ENCODE peak calls at places on chromosomes 11 and 22, in seven cellular contexts. A, O, K, F, Q, M and R are unnamed samples.
A peak's percentile ranks its signal among the peaks of the same experiment; 100 is the strongest.

GRCh38 chr11:119671561-119672015 is 57.4 kb downstream of the NECTIN1 start:
- DNase-seq in A (no peak), O (peak; percentile 55), K (no peak), F (peak; percentile 52), Q (no peak), M (no peak), R (no peak)

GRCh38 chr11:122808494-122808893 is 29.8 kb upstream of the CRTAM start:
- DNase-seq in A (no peak), O (peak; percentile 73), K (no peak), F (peak; percentile 27), Q (no peak), M (no peak), R (peak; percentile 85)

GRCh38 chr11:110130642-110131238 is 37.5 kb downstream of the ZC3H12C start:
- DNase-seq in A (peak; percentile 82), O (peak; percentile 67), K (peak; percentile 42), F (no peak), Q (peak; percentile 86), M (peak; percentile 0), R (peak; percentile 5)

GRCh38 chr11:23284626-23285025 is 424.4 kb upstream of the CCDC179 start:
- DNase-seq in A (no peak), O (peak; percentile 79), K (no peak), F (peak; percentile 40), Q (no peak), M (no peak), R (no peak)

GRCh38 chr11:31834237-31834636 is 23.1 kb upstream of the PAX6 start:
- DNase-seq in A (peak; percentile 39), O (no peak), K (peak; percentile 45), F (no peak), Q (no peak), M (no peak), R (no peak)

GRCh38 chr11:125902315-125902926 is 585 bp downstream of the PUS3 start:
- DNase-seq in A (no peak), O (no peak), K (no peak), F (no peak), Q (no peak), M (no peak), R (peak; percentile 21)

GRCh38 chr11:16981651-16982194 is 32.5 kb downstream of the PLEKHA7 start:
- DNase-seq in A (peak; percentile 88), O (peak; percentile 14), K (peak; percentile 49), F (peak; percentile 8), Q (peak; percentile 76), M (peak; percentile 29), R (peak; percentile 89)

GRCh38 chr22:49257551-49257951 is 570.1 kb downstream of the BRD1 start:
- DNase-seq in A (no peak), O (no peak), K (peak; percentile 17), F (no peak), Q (no peak), M (no peak), R (no peak)

GRCh38 chr11:73760066-73760679 is 701 bp downstream of the RAB6A start:
- DNase-seq in A (peak; percentile 52), O (peak; percentile 11), K (peak; percentile 35), F (peak; percentile 73), Q (no peak), M (no peak), R (no peak)

GRCh38 chr11:107157809-107158187 is 139.5 kb upstream of the GUCY1A2 start:
- DNase-seq in A (peak; percentile 17), O (no peak), K (no peak), F (peak; percentile 56), Q (no peak), M (no peak), R (no peak)

GRCh38 chr11:2523821-2524391 is 79.1 kb downstream of the KCNQ1 start:
- DNase-seq in A (no peak), O (no peak), K (peak; percentile 18), F (no peak), Q (no peak), M (no peak), R (no peak)

GRCh38 chr22:37316875-37317371 is 34.6 kb downstream of the CYTH4 start:
- DNase-seq in A (peak; percentile 87), O (peak; percentile 88), K (peak; percentile 86), F (peak; percentile 90), Q (peak; percentile 88), M (peak; percentile 34), R (peak; percentile 81)

GRCh38 chr22:38736257-38736570 is 19.6 kb downstream of the SUN2 start:
- DNase-seq in A (no peak), O (no peak), K (no peak), F (no peak), Q (no peak), M (no peak), R (no peak)

GRCh38 chr22:46432164-46433068 is 96.9 kb downstream of the TRMU start:
- DNase-seq in A (no peak), O (no peak), K (no peak), F (no peak), Q (no peak), M (no peak), R (no peak)

GRCh38 chr22:46430961-46431838 is 95.7 kb downstream of the TRMU start:
- DNase-seq in A (no peak), O (no peak), K (no peak), F (no peak), Q (no peak), M (no peak), R (no peak)

GRCh38 chr22:46428171-46428570 is 92.7 kb downstream of the TRMU start:
- DNase-seq in A (no peak), O (no peak), K (no peak), F (no peak), Q (no peak), M (no peak), R (no peak)

GRCh38 chr22:46429327-46429853 is 93.9 kb downstream of the TRMU start:
- DNase-seq in A (no peak), O (no peak), K (no peak), F (no peak), Q (no peak), M (no peak), R (no peak)

DNA sequence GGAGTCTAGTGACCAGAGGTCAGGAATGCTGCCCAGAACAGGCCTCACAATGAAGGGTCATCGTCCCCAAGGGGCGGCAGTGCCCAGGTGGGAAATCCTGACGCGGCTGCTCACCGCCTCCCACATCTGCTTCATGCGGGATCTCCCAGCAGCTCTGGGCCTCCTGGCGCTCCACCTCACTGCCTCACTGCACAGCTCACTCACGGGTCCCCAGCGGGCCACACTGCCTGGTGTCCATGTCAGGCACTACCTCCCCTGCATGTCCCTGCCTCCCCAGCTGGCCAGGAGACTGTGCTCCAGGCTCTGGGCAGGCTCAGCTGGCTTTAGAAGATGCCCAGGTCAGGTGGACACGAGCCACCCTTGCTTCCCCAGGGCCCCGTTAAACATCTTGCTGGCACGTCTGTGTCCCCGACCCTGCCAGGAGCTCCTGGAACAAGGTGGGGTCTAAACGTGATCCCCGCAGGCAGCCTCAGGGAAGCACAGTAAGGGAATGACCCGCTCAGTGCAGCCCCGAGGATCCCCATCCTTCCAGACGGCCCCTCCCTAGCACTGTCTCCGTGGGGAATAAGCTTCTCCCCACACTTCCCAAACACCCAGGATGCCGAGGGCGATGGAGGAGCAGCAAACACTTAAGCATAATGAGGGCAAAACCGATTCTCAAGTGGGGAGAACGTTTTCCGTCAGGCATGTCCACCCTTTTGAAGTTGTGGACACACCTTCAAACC is 93.2 kb downstream of the TRMU start:
- DNase-seq in A (no peak), O (no peak), K (no peak), F (no peak), Q (no peak), M (no peak), R (no peak)
- H3K4ac ChIP-seq in A (no peak overlapping the region), O (no peak overlapping the region), K (no peak overlapping the region), F (no peak overlapping the region), Q (no peak overlapping the region), M (no peak overlapping the region), R (no peak overlapping the region)

DNA sequence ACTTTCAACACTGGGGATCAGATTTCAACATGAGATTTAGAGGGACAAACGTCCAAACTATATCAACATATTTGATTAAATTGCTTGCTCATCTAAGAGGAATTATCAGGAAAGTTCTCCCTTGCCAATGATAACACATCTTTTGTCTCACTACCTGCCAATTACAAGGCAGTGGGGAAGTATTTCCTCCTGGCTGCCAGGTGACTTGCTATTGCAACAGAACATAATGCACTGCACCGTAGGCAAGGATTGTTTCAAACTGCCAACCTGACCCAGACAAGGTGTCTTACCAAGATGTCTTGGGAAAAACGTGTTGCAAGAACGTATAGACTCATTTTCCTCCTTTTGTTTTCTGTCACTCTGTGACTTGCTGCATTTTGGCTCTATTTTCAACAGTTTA is 711.6 kb downstream of the METTL15 start:
- DNase-seq in A (no peak), O (no peak), K (no peak), F (no peak), Q (no peak), M (no peak), R (no peak)
- H4K8ac ChIP-seq in A (no peak overlapping the region), O (peak overlapping the region; percentile 41), K (no peak overlapping the region), F (no peak overlapping the region), Q (no peak overlapping the region), M (no peak overlapping the region), R (no peak overlapping the region)

GRCh38 chr22:30279932-30280331 is 9.4 kb downstream of the CASTOR1 start:
- DNase-seq in A (no peak), O (no peak), K (no peak), F (no peak), Q (no peak), M (no peak), R (no peak)
- H3K4ac ChIP-seq in A (no peak overlapping the region), O (no peak overlapping the region), K (no peak overlapping the region), F (no peak overlapping the region), Q (no peak overlapping the region), M (no peak overlapping the region), R (no peak overlapping the region)

GRCh38 chr11:115775846-115776245 is 271.6 kb upstream of the CADM1 start:
- DNase-seq in A (no peak), O (no peak), K (no peak), F (no peak), Q (no peak), M (no peak), R (no peak)
- H4K8ac ChIP-seq in A (no peak overlapping the region), O (no peak overlapping the region), K (no peak overlapping the region), F (no peak overlapping the region), Q (no peak overlapping the region), M (no peak overlapping the region), R (no peak overlapping the region)

GRCh38 chr11:80925291-80925690 is 1484.5 kb upstream of the TENM4 start:
- DNase-seq in A (peak; percentile 1), O (no peak), K (no peak), F (peak; percentile 23), Q (no peak), M (no peak), R (no peak)

GRCh38 chr11:80929406-80929805 is 1488.6 kb upstream of the TENM4 start:
- DNase-seq in A (no peak), O (no peak), K (no peak), F (no peak), Q (no peak), M (no peak), R (no peak)

GRCh38 chr11:80930038-80930437 is 1489.2 kb upstream of the TENM4 start:
- DNase-seq in A (no peak), O (no peak), K (no peak), F (no peak), Q (no peak), M (no peak), R (no peak)
- H3K4ac ChIP-seq in A (no peak overlapping the region), O (no peak overlapping the region), K (no peak overlapping the region), F (no peak overlapping the region), Q (no peak overlapping the region), M (no peak overlapping the region), R (no peak overlapping the region)